ENCODE peak calls at places on chromosome 22, in four cellular contexts. B is transverse colon, G is A549, X is ovary. A is an unnamed sample.

GRCh38 chr22:38755155-38755910 is 465 bp downstream of the SUN2 start:
- DNase-seq in B (peak; percentile 95), G (peak; percentile 64), X (peak; percentile 93), A (peak; percentile 96)

GRCh38 chr22:31400023-31400397 is 606 bp downstream of the DRG1 start:
- DNase-seq in B (peak; percentile 7), G (no peak), X (no peak), A (no peak)

GRCh38 chr22:18056802-18057474 is 20.9 kb upstream of the PEX26 start:
- DNase-seq in B (peak; percentile 50), G (no peak), X (no peak), A (no peak)

GRCh38 chr22:24883426-24883825 is 63.1 kb downstream of the LHFPL7 start:
- DNase-seq in B (no peak), G (no peak), X (no peak), A (no peak)

GRCh38 chr22:46070215-46070721 is 80.1 kb upstream of the PPARA start:
- DNase-seq in B (peak; percentile 74), G (no peak), X (peak; percentile 92), A (peak; percentile 91)

GRCh38 chr22:46028069-46028991 is 51.4 kb upstream of the WNT7B start:
- DNase-seq in B (no peak), G (no peak), X (peak; percentile 25), A (peak; percentile 61)

GRCh38 chr22:46349681-46350080 is 14.2 kb downstream of the TRMU start:
- DNase-seq in B (no peak), G (no peak), X (no peak), A (no peak)

GRCh38 chr22:38257650-38258246 is 15.1 kb downstream of the TMEM184B start:
- DNase-seq in B (peak; percentile 66), G (no peak), X (peak; percentile 61), A (no peak)

GRCh38 chr22:43241699-43242386 is 54.9 kb upstream of the TTLL12 start:
- DNase-seq in B (no peak), G (no peak), X (no peak), A (no peak)

GRCh38 chr22:34973016-34973415 is 92.9 kb upstream of the ISX start:
- DNase-seq in B (no peak), G (no peak), X (no peak), A (no peak)

GRCh38 chr22:23277583-23278295 is 97.4 kb downstream of the BCR start:
- DNase-seq in B (no peak), G (no peak), X (no peak), A (no peak)

GRCh38 chr22:33832558-33833151 is 87.6 kb downstream of the LARGE1 start:
- DNase-seq in B (no peak), G (no peak), X (no peak), A (peak; percentile 76)

GRCh38 chr22:19346677-19347265 is 55.3 kb upstream of the CLTCL1 start:
- DNase-seq in B (no peak), G (no peak), X (no peak), A (no peak)

GRCh38 chr22:46355369-46355995 is 20.0 kb downstream of the TRMU start:
- DNase-seq in B (peak; percentile 67), G (peak; percentile 59), X (peak; percentile 56), A (no peak)

GRCh38 chr22:24445481-24446290 is 18.3 kb downstream of the ADORA2A start:
- DNase-seq in B (no peak), G (no peak), X (peak; percentile 5), A (no peak)

GRCh38 chr22:44735518-44736428 is 16.6 kb upstream of the ARHGAP8 start:
- DNase-seq in B (peak; percentile 84), G (peak; percentile 52), X (peak; percentile 80), A (peak; percentile 82)

GRCh38 chr22:19957445-19957844 is 15.8 kb upstream of the TXNRD2 start:
- DNase-seq in B (no peak), G (no peak), X (no peak), A (peak; percentile 66)

GRCh38 chr22:44181033-44181911 is 547 bp downstream of the PARVG start:
- DNase-seq in B (peak; percentile 53), G (no peak), X (no peak), A (no peak)

GRCh38 chr22:22745225-22746060 is 101.0 kb downstream of the GGTLC2 start:
- DNase-seq in B (peak; percentile 65), G (peak; percentile 10), X (no peak), A (no peak)

GRCh38 chr22:20531404-20532181 is 24.2 kb downstream of the MED15 start:
- DNase-seq in B (peak; percentile 72), G (peak; percentile 68), X (no peak), A (peak; percentile 83)

GRCh38 chr22:32469799-32470212 is 4.8 kb upstream of the FBXO7 start:
- DNase-seq in B (peak; percentile 10), G (peak; percentile 20), X (no peak), A (peak; percentile 75)

GRCh38 chr22:37431811-37432707 is 4.8 kb upstream of the ELFN2 start:
- DNase-seq in B (no peak), G (peak; percentile 75), X (no peak), A (no peak)

GRCh38 chr22:33853200-33854097 is 66.8 kb downstream of the LARGE1 start:
- DNase-seq in B (peak; percentile 78), G (peak; percentile 39), X (peak; percentile 47), A (peak; percentile 80)

GRCh38 chr22:46803031-46803880 is 40.8 kb downstream of the TBC1D22A start:
- DNase-seq in B (peak; percentile 58), G (peak; percentile 53), X (no peak), A (peak; percentile 68)

GRCh38 chr22:38873469-38874411 is 1.7 kb upstream of the CBX6 start:
- DNase-seq in B (no peak), G (no peak), X (no peak), A (peak; percentile 53)

GRCh38 chr22:19508024-19508776 is 16.0 kb downstream of the CLDN5 start:
- DNase-seq in B (no peak), G (no peak), X (no peak), A (no peak)

GRCh38 chr22:19844423-19845368 is 10.0 kb downstream of the GNB1L start:
- DNase-seq in B (no peak), G (no peak), X (no peak), A (peak; percentile 73)

GRCh38 chr22:16783930-16784354 is 41.3 kb downstream of the XKR3 start:
- DNase-seq in B (no peak), G (peak; percentile 4), X (no peak), A (no peak)

GRCh38 chr22:42791721-42792452 is 65.2 kb downstream of the ARFGAP3 start:
- DNase-seq in B (peak; percentile 25), G (no peak), X (peak; percentile 50), A (peak; percentile 77)

GRCh38 chr22:43881091-43882061 is 10.4 kb downstream of the PNPLA5 start:
- DNase-seq in B (no peak), G (no peak), X (no peak), A (peak; percentile 62)

GRCh38 chr22:38222797-38223119 is 21.0 kb downstream of the MAFF start:
- DNase-seq in B (peak; percentile 56), G (no peak), X (no peak), A (no peak)

GRCh38 chr22:47200273-47201051 is 438.0 kb downstream of the TBC1D22A start:
- DNase-seq in B (no peak), G (no peak), X (peak; percentile 67), A (peak; percentile 71)

DNA sequence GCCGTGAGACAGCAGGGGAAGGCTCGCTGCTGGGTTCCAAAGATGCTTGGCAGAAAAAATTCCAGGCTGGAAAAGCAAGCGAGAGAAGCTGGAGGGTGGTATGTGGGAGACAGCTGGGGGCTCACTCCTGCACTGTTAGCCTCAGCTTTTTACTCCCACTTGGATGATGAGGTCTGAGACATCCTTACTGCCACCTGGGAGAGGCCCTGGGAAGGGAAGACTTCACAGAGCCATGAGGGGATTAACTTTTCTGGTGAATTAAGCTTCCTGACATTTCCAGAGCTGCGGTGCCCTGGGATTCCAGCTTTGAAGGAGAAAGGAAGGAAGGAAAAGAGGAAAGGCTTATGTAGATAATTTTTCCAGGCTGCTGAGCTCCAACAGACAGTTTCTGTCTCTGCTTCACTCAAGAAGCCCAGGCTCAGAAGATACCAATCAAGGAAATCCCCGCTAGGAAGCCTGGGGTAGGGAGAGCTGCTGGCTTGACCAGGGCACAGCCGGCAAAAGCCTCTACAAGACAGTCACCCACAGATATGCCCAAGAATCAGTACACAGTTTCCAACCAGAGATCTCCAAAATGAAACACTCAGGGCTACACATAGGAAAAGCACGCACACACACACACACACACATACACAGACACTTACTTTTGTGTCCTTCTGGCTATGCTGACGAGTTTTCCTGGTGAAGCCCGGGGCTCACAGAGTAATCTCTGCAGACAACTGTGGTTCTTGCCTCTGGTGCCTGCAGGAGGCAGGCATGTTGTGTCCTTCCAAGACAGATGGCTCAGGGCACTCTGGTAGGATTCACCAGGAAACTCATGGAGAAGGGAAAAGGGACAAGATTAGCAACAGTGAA is 907 bp downstream of the MCHR1 start:
- DNase-seq in B (no peak), G (no peak), X (no peak), A (no peak)
- H3K4me3 ChIP-seq in B (no peak overlapping the region), G (no peak overlapping the region), X (peak overlapping the region; percentile 35), A (no peak overlapping the region)

GRCh38 chr22:27697888-27698287 is 103.7 kb downstream of the MN1 start:
- DNase-seq in B (no peak), G (no peak), X (no peak), A (no peak)
- TF ChIP-seq EP300 in B (no peak), G (no peak), X (no peak), A (no peak)

GRCh38 chr22:41367680-41368542 is 13.8 kb upstream of the TEF start:
- DNase-seq in B (peak; percentile 30), G (no peak), X (peak; percentile 74), A (peak; percentile 88)
- H3K4me3 ChIP-seq in B (peak overlapping the region; percentile 25), G (no peak overlapping the region), X (peak overlapping the region; percentile 62), A (peak overlapping the region; percentile 55)

DNA sequence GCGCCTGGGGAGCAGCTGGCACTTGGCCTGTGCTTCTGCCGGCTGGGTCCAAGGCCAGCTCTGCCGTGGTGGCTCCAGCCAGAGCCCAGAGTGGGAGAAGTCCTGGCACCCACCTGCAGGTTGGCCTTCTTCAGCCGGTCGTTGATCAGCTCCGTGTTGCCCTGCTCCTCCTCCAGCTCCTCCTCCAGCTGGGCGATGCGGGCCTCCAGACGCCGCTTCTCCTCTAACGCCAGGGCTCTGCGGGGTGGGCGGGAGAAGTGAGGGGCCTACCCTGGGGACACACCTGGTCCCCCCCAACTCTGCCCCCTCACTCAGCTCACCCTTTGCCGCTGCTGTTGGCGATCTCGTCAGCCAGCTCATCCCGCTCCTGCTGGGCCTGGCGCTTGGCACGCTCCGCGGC is 32.6 kb downstream of the APOL1 start:
- DNase-seq in B (no peak), G (no peak), X (no peak), A (peak; percentile 73)
- TF ChIP-seq EP300 in B (no peak), G (no peak), X (no peak), A (no peak)

GRCh38 chr22:50283821-50284220 is 13.6 kb upstream of the MAPK11 start:
- DNase-seq in B (no peak), G (no peak), X (no peak), A (no peak)

GRCh38 chr22:50286275-50286674 is 16.1 kb upstream of the MAPK11 start:
- DNase-seq in B (no peak), G (no peak), X (no peak), A (no peak)

GRCh38 chr22:50286701-50287318 is 16.6 kb upstream of the MAPK11 start:
- DNase-seq in B (no peak), G (no peak), X (no peak), A (no peak)

GRCh38 chr22:50284479-50284878 is 14.3 kb upstream of the MAPK11 start:
- DNase-seq in B (no peak), G (no peak), X (no peak), A (no peak)

GRCh38 chr22:50285568-50286229 is 15.5 kb upstream of the MAPK11 start:
- DNase-seq in B (no peak), G (no peak), X (no peak), A (no peak)
- H3K4me3 ChIP-seq in B (no peak overlapping the region), G (no peak overlapping the region), X (no peak overlapping the region), A (no peak overlapping the region)

GRCh38 chr22:30033891-30034290 is 46.4 kb upstream of the HORMAD2 start:
- DNase-seq in B (no peak), G (no peak), X (no peak), A (no peak)
- TF ChIP-seq EP300 in B (no peak), G (no peak), X (no peak), A (no peak)

A was measured in sigmoid colon.